ENCODE peak calls at places on chromosomes 1 and 21, in six cellular contexts. H is colonic mucosa, T is A549, V is psoas muscle, E is SK-N-SH, L is tibial artery. D is an unnamed sample.

GRCh38 chr1:160219062-160219929 is 14.1 kb downstream of the PEA15 start:
- DNase-seq in H (peak; percentile 47), T (peak; percentile 55), V (no peak), E (peak; percentile 55), L (peak; percentile 78), D (no peak)

GRCh38 chr1:102566182-102566581 is 542.1 kb downstream of the COL11A1 start:
- DNase-seq in H (no peak), T (no peak), V (no peak), E (no peak), L (no peak), D (no peak)

GRCh38 chr1:169044296-169044695 is 62.2 kb upstream of the ATP1B1 start:
- DNase-seq in H (no peak), T (no peak), V (no peak), E (no peak), L (no peak), D (no peak)

GRCh38 chr1:156163712-156164464 is 10.5 kb downstream of the SEMA4A start:
- DNase-seq in H (no peak), T (no peak), V (no peak), E (no peak), L (no peak), D (no peak)

GRCh38 chr1:157000686-157001085 is 44.9 kb downstream of the ARHGEF11 start:
- DNase-seq in H (no peak), T (no peak), V (no peak), E (no peak), L (no peak), D (no peak)

GRCh38 chr1:227919916-227920315 is 27.8 kb downstream of the WNT9A start:
- DNase-seq in H (no peak), T (no peak), V (peak; percentile 14), E (peak; percentile 87), L (no peak), D (no peak)

GRCh38 chr21:44989943-44990780 is 50.3 kb downstream of the SLX9 start:
- DNase-seq in H (no peak), T (no peak), V (peak; percentile 53), E (peak; percentile 70), L (peak; percentile 66), D (no peak)

GRCh38 chr1:91651671-91652071 is 151.0 kb downstream of the CDC7 start:
- DNase-seq in H (peak; percentile 32), T (no peak), V (peak; percentile 76), E (no peak), L (peak; percentile 75), D (no peak)

GRCh38 chr1:51058863-51059262 is 43.2 kb upstream of the C1orf185 start:
- DNase-seq in H (no peak), T (no peak), V (no peak), E (no peak), L (no peak), D (no peak)
- TF ChIP-seq CTCF in H (peak; percentile 45), T (no peak), V (no peak), E (peak; percentile 22), L (no peak), D (peak; percentile 55)

GRCh38 chr1:85850238-85850637 is 142.0 kb upstream of the ZNHIT6 start:
- DNase-seq in H (no peak), T (peak; percentile 51), V (no peak), E (no peak), L (no peak), D (peak; percentile 97)

GRCh38 chr1:85847356-85847755 is 139.1 kb upstream of the ZNHIT6 start:
- DNase-seq in H (no peak), T (no peak), V (no peak), E (no peak), L (no peak), D (no peak)

GRCh38 chr1:85849660-85850059 is 141.4 kb upstream of the ZNHIT6 start:
- DNase-seq in H (no peak), T (no peak), V (no peak), E (no peak), L (no peak), D (no peak)

DNA sequence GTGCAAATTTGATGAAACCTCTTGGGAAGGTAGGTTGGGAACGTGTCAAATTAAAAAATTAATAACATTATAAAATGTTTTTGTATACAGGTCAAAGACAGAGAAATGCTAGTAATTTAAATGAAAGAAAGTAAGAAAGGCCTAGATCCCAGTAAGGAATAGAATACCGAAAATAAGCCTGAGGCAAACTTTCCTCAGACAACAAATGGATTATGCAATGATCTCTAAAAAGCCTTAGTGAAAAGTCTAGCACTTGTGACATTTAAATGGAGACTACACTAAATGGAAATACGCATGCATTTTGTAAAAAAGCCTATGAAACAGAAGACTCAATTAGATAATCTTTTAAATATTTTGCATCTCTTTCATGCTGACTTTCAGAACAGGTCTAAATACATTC is 138.5 kb upstream of the ZNHIT6 start:
- DNase-seq in H (no peak), T (no peak), V (no peak), E (no peak), L (no peak), D (no peak)
- H3K4me3 ChIP-seq in H (no peak overlapping the region), T (no peak overlapping the region), V (no peak overlapping the region), E (no peak overlapping the region), L (no peak overlapping the region), D (no peak overlapping the region)

GRCh38 chr21:38668501-38668900 is 137.2 kb upstream of the ETS2 start:
- DNase-seq in H (peak; percentile 66), T (no peak), V (no peak), E (no peak), L (no peak), D (no peak)

GRCh38 chr21:38668067-38668466 is 137.7 kb upstream of the ETS2 start:
- DNase-seq in H (no peak), T (no peak), V (no peak), E (no peak), L (no peak), D (no peak)

GRCh38 chr21:38667466-38667865 is 138.3 kb upstream of the ETS2 start:
- DNase-seq in H (no peak), T (no peak), V (no peak), E (no peak), L (no peak), D (no peak)

GRCh38 chr21:38671716-38672115 is 134.0 kb upstream of the ETS2 start:
- DNase-seq in H (no peak), T (no peak), V (no peak), E (no peak), L (no peak), D (no peak)

DNA sequence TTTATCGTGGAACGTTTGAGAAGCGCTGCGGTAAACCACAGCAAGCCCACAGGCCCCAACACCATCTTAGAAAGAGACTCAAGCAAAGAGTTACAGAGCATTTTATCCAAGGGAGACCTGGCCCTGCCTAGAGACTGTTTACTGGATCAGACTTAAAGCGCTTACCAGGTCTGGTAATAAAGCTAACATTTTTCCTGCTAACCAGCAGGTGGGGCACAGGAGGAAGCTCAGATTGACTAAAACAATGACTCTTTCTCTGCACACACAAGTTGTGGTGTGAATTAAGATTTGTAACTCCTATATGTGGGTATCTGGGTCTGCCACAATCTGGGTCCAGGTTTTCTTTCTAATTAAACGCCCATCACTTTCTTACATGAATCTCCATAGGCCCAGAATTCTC is 136.5 kb upstream of the ETS2 start:
- DNase-seq in H (peak; percentile 39), T (peak; percentile 10), V (no peak), E (peak; percentile 42), L (no peak), D (no peak)
- TF ChIP-seq CTCF in H (peak; percentile 24), T (peak; percentile 37), V (no peak), E (peak; percentile 54), L (peak; percentile 31), D (peak; percentile 72)

GRCh38 chr1:230167419-230167852 is 100.4 kb downstream of the GALNT2 start:
- DNase-seq in H (peak; percentile 37), T (peak; percentile 62), V (no peak), E (peak; percentile 79), L (no peak), D (no peak)
- H3K4me3 ChIP-seq in H (no peak overlapping the region), T (no peak overlapping the region), V (no peak overlapping the region), E (no peak overlapping the region), L (no peak overlapping the region), D (no peak overlapping the region)

DNA sequence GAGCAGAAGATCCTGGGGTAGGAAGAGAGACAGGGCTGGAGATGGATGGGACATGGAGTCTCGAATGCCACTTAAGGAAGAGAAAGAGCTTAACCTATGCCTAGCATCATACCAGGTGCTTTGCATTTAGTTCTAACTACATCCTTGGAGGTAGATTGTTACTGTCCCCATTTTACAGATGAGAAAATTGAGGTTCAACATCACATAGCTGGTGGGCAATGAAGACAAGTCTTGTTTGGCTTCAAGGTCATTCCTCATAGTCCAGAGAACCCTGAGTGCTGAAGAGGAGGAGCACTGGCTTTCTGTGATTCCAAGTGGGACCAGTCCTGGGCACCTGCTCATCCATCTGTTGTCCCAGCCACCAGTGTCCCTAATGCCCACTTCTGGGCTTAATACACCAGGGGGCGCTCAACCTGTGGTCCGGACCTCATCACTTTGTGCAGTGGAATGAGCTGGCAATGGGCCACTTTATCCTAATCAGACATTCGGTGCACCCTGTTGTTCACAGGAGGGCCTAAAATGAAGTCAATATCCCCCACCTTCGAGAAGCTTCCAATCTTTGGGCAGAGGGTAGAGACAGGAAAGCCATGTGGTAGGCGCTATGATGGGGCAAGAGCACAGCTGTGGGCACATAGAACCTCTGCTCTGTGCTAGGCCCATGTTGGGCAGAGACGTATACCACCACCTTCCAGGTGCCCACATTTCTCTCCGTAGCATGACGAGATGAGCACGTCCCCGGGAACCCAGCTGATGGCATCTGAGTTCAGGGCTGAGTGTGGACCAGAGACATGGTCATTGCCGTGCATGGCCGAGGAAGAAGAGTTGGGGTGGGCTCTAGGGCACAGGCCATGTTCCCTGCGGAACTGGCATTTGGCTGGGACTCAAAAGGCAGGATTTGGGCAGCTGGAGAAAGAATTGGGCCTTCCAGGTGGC is 9.2 kb downstream of the RPS6KA1 start:
- DNase-seq in H (peak; percentile 47), T (peak; percentile 51), V (no peak), E (peak; percentile 69), L (no peak), D (no peak)
- TF ChIP-seq CTCF in H (peak; percentile 31), T (peak; percentile 37), V (peak; percentile 9), E (peak; percentile 66), L (no peak), D (peak; percentile 68)

DNA sequence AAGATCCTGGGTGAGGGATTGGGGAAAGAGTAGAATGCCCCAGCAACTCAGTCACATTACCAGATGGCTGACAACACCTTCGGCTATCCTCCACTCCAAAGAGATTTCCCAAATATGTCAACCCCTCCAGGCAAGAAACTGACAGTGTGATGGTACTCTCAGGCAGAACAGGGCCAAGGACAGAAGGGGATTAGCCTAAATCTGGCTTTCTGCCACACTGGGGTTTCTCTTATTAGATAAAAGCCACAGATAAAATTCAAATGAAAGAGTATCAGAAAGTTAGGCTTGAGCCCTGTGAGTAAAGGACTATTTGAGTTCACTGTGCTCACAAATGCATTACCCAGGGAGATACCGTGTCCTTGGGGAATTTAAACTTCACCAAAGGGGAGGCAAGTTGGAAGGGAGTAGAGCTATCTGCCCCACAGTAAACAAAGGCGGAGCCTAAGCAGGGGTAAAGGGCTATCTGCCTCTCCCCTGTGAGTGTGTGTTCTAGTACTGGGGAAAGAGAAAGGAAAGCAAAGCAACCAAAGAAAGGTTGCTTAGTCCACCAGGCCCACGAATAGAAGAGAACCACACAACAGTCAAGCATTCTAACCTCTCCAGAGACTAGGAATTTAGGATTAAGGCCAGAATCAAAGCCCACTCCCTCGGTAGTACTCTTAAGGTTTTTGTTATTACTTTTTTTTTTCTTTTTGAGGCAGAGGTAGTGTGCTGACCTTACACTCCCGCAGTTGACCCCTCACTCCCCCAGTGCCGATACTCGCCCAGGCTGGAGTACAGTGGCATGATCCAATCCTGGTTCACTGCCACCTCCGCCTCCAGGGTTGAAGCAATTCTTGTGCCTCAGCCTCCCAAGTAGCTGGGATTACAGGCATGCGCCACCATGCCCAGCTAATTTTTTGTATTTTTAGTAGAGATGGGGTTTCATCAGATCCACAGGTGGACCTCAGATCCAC is 12.8 kb downstream of the TPM3 start:
- DNase-seq in H (peak; percentile 56), T (no peak), V (no peak), E (no peak), L (no peak), D (no peak)
- H3K4me3 ChIP-seq in H (peak overlapping the region; percentile 15), T (no peak overlapping the region), V (peak overlapping the region; percentile 76), E (no peak overlapping the region), L (no peak overlapping the region), D (no peak overlapping the region)

D was measured in epithelial cell of proximal tubule.